ENCODE peak calls at places on chromosomes 11 and 22, in eight cellular contexts. K, X, Z, G, O, T, M and V are unnamed samples.

GRCh38 chr11:86414032-86414431 is 39.3 kb downstream of the CCDC81 start:
- DNase-seq in K (no peak), X (no peak), Z (no peak), G (no peak), O (no peak), T (no peak), M (no peak), V (no peak)

GRCh38 chr11:26572770-26573402 is 823 bp upstream of the MUC15 start:
- DNase-seq in K (no peak), X (no peak), Z (no peak), G (no peak), O (no peak), T (no peak), M (no peak), V (no peak)

GRCh38 chr11:73229321-73230275 is 11.5 kb downstream of the P2RY2 start:
- DNase-seq in K (no peak), X (peak), Z (no peak), G (no peak), O (no peak), T (no peak), M (no peak), V (no peak)

GRCh38 chr22:43085658-43086606 is 3.3 kb downstream of the TTLL1 start:
- DNase-seq in K (no peak), X (no peak), Z (no peak), G (no peak), O (peak), T (no peak), M (no peak), V (peak)

GRCh38 chr11:41984023-41984422 is 524.6 kb upstream of the LRRC4C start:
- DNase-seq in K (no peak), X (no peak), Z (no peak), G (no peak), O (no peak), T (no peak), M (no peak), V (no peak)

GRCh38 chr11:63870351-63871197 is 31.7 kb downstream of the MARK2 start:
- DNase-seq in K (no peak), X (no peak), Z (no peak), G (no peak), O (no peak), T (no peak), M (peak), V (no peak)

GRCh38 chr11:121514401-121514981 is 61.7 kb upstream of the SORL1-AS1 start:
- DNase-seq in K (no peak), X (no peak), Z (no peak), G (no peak), O (peak), T (no peak), M (no peak), V (peak)

GRCh38 chr22:25747245-25747944 is 5.4 kb downstream of the MYO18B start:
- DNase-seq in K (no peak), X (no peak), Z (no peak), G (no peak), O (no peak), T (no peak), M (no peak), V (no peak)

GRCh38 chr11:130315354-130315970 is 745 bp upstream of the ZBTB44 start:
- DNase-seq in K (peak), X (peak), Z (peak), G (no peak), O (peak), T (peak), M (peak), V (no peak)

GRCh38 chr11:108788565-108789199 is 123.8 kb downstream of the DDX10 start:
- DNase-seq in K (no peak), X (peak), Z (no peak), G (no peak), O (no peak), T (no peak), M (peak), V (no peak)

GRCh38 chr22:31893460-31893859 is 50.9 kb upstream of the YWHAH start:
- DNase-seq in K (no peak), X (no peak), Z (no peak), G (peak), O (no peak), T (no peak), M (no peak), V (no peak)

GRCh38 chr22:37654556-37655251 is 3.8 kb upstream of the PDXP start:
- DNase-seq in K (no peak), X (no peak), Z (no peak), G (no peak), O (no peak), T (no peak), M (no peak), V (no peak)

GRCh38 chr11:74820763-74821162 is 72.1 kb downstream of the RNF169 start:
- DNase-seq in K (no peak), X (no peak), Z (no peak), G (no peak), O (no peak), T (no peak), M (no peak), V (no peak)

GRCh38 chr11:62108971-62109391 is 14.8 kb upstream of the INCENP start:
- DNase-seq in K (no peak), X (no peak), Z (no peak), G (no peak), O (no peak), T (no peak), M (no peak), V (no peak)

GRCh38 chr22:50357756-50358155 is 14.6 kb downstream of the PPP6R2 start:
- DNase-seq in K (no peak), X (no peak), Z (no peak), G (no peak), O (no peak), T (no peak), M (no peak), V (no peak)

GRCh38 chr11:134331565-134332188 is at the start of gene GLB1L2:
- DNase-seq in K (peak), X (peak), Z (peak), G (peak), O (peak), T (peak), M (peak), V (peak)

GRCh38 chr11:45079943-45080719 is 66.3 kb upstream of the PRDM11 start:
- DNase-seq in K (peak), X (no peak), Z (peak), G (no peak), O (peak), T (peak), M (no peak), V (no peak)

GRCh38 chr11:328012-328411 is 7.4 kb upstream of the IFITM3 start:
- DNase-seq in K (no peak), X (no peak), Z (no peak), G (no peak), O (no peak), T (no peak), M (no peak), V (no peak)

GRCh38 chr11:101584651-101585050 is 844 bp upstream of the TRPC6 start:
- DNase-seq in K (no peak), X (no peak), Z (no peak), G (no peak), O (no peak), T (no peak), M (no peak), V (no peak)

GRCh38 chr22:36107436-36107835 is 53.1 kb downstream of the APOL3 start:
- DNase-seq in K (no peak), X (no peak), Z (no peak), G (no peak), O (no peak), T (no peak), M (no peak), V (no peak)

GRCh38 chr11:120906752-120907151 is 117.2 kb upstream of the TBCEL start:
- DNase-seq in K (no peak), X (no peak), Z (no peak), G (no peak), O (no peak), T (no peak), M (no peak), V (no peak)

GRCh38 chr11:123144707-123145106 is 50.3 kb downstream of the CLMP start:
- DNase-seq in K (no peak), X (no peak), Z (no peak), G (no peak), O (no peak), T (no peak), M (no peak), V (no peak)

GRCh38 chr22:28930357-28931007 is 47.1 kb downstream of the ZNRF3 start:
- DNase-seq in K (peak), X (no peak), Z (no peak), G (no peak), O (no peak), T (no peak), M (peak), V (no peak)

GRCh38 chr11:59822989-59823566 is 12.5 kb upstream of the MRPL16 start:
- DNase-seq in K (peak), X (peak), Z (peak), G (peak), O (no peak), T (no peak), M (peak), V (no peak)

GRCh38 chr22:18031670-18032454 is 7.5 kb upstream of the MICAL3 start:
- DNase-seq in K (no peak), X (no peak), Z (no peak), G (no peak), O (no peak), T (no peak), M (no peak), V (no peak)

GRCh38 chr11:104967493-104968364 is 645 bp downstream of the CASP4 start:
- DNase-seq in K (no peak), X (no peak), Z (no peak), G (no peak), O (no peak), T (no peak), M (no peak), V (no peak)

GRCh38 chr22:46936378-46936916 is 174.0 kb downstream of the TBC1D22A start:
- DNase-seq in K (no peak), X (no peak), Z (no peak), G (no peak), O (no peak), T (no peak), M (no peak), V (no peak)

GRCh38 chr22:30801695-30802094 is 107.0 kb downstream of the OSBP2 start:
- DNase-seq in K (no peak), X (no peak), Z (no peak), G (no peak), O (no peak), T (no peak), M (no peak), V (no peak)

GRCh38 chr11:13221722-13222121 is 55.9 kb upstream of the BMAL1 start:
- DNase-seq in K (no peak), X (peak), Z (no peak), G (no peak), O (no peak), T (no peak), M (no peak), V (no peak)

GRCh38 chr11:71537537-71537936 is 288 bp upstream of the KRTAP5-8 start:
- DNase-seq in K (no peak), X (no peak), Z (no peak), G (no peak), O (no peak), T (no peak), M (no peak), V (no peak)

GRCh38 chr11:85922367-85922766 is 67.2 kb downstream of the CCDC83 start:
- DNase-seq in K (no peak), X (no peak), Z (no peak), G (no peak), O (no peak), T (no peak), M (no peak), V (no peak)

GRCh38 chr11:19232910-19233503 is 7.7 kb downstream of the E2F8 start:
- DNase-seq in K (no peak), X (no peak), Z (no peak), G (no peak), O (no peak), T (no peak), M (no peak), V (no peak)